ENCODE peak calls at places on chromosomes 1 and 21, in seven cellular contexts. H is fibroblast of pulmonary artery, C is choroid plexus epithelial cell, U is HL-60, L is Peyer's patch, O is fibroblast of lung, J is fibroblast of villous mesenchyme. Q is an unnamed sample.

GRCh38 chr1:53207726-53208125 is 11.1 kb downstream of the CPT2 start:
- DNase-seq in C (peak; percentile 51), O (no peak), L (no peak), U (no peak), J (no peak), H (peak; percentile 40), Q (no peak)

GRCh38 chr1:58592521-58593134 is 15.6 kb upstream of the TACSTD2 start:
- DNase-seq in H (peak; percentile 89), C (peak; percentile 68), L (no peak), O (peak; percentile 89), U (no peak), J (peak; percentile 90), Q (peak; percentile 85)

GRCh38 chr21:41504030-41504429 is 3.9 kb downstream of the TMPRSS2 start:
- DNase-seq in L (no peak), H (no peak), J (no peak), C (no peak), U (no peak), O (no peak), Q (no peak)

GRCh38 chr1:152497273-152497672 is 13.3 kb upstream of the LCE5A start:
- DNase-seq in L (no peak), O (no peak), H (peak; percentile 3), J (no peak), C (no peak), U (no peak), Q (no peak)

GRCh38 chr21:39281207-39281606 is 32.2 kb downstream of the BRWD1 start:
- DNase-seq in H (no peak), J (no peak), U (no peak), L (no peak), O (no peak), C (no peak), Q (no peak)

GRCh38 chr1:42660907-42661500 is 2.8 kb downstream of the PPIH start:
- DNase-seq in J (no peak), H (no peak), U (no peak), O (no peak), C (no peak), L (no peak), Q (no peak)

GRCh38 chr21:45393833-45394638 is 10.9 kb upstream of the COL18A1 start:
- DNase-seq in O (no peak), L (peak; percentile 25), H (no peak), U (no peak), J (no peak), C (no peak), Q (no peak)

GRCh38 chr1:8006037-8006963 is 19.8 kb downstream of the ERRFI1 start:
- DNase-seq in C (peak; percentile 50), H (no peak), U (no peak), O (peak; percentile 30), J (peak; percentile 54), L (no peak), Q (peak; percentile 52)

GRCh38 chr1:92839442-92839841 is 7.6 kb downstream of the RPL5 start:
- DNase-seq in U (no peak), O (no peak), H (no peak), C (no peak), L (no peak), J (no peak), Q (no peak)

GRCh38 chr1:155669233-155670162 is 19.1 kb downstream of the YY1AP1 start:
- DNase-seq in O (no peak), C (no peak), J (no peak), L (no peak), H (no peak), U (no peak), Q (no peak)

GRCh38 chr1:24991242-24992037 is 61.4 kb upstream of the RUNX3 start:
- DNase-seq in C (no peak), U (no peak), L (no peak), J (no peak), O (no peak), H (no peak), Q (no peak)
- H3K4me3 ChIP-seq in C (no peak overlapping the region), U (no peak overlapping the region), L (no peak overlapping the region), J (no peak overlapping the region), O (no peak overlapping the region), H (no peak overlapping the region), Q (no peak overlapping the region)

GRCh38 chr1:13812456-13813397 is 112.7 kb downstream of the PRDM2 start:
- DNase-seq in H (no peak), C (no peak), O (no peak), L (no peak), U (no peak), J (no peak), Q (no peak)
- TF ChIP-seq CTCF in H (no peak), C (no peak), O (no peak), L (no peak), U (no peak), J (no peak), Q (no peak)

GRCh38 chr1:61082336-61083013 is at the start of gene NFIA:
- DNase-seq in L (peak; percentile 79), C (peak; percentile 86), H (peak; percentile 85), J (peak; percentile 78), U (no peak), O (peak; percentile 84), Q (peak; percentile 66)
- H3K4me3 ChIP-seq in L (peak within 1 kb of the TSS; percentile 66), C (peak within 1 kb of the TSS; percentile 77), H (peak within 1 kb of the TSS; percentile 78), J (peak within 1 kb of the TSS; percentile 80), U (peak within 1 kb of the TSS; percentile 58), O (peak within 1 kb of the TSS; percentile 71), Q (peak within 1 kb of the TSS; percentile 74)

GRCh38 chr1:159929155-159930051 is 4.1 kb upstream of the TAGLN2 start:
- DNase-seq in O (no peak), U (no peak), H (no peak), J (no peak), C (no peak), L (peak; percentile 59), Q (no peak)

GRCh38 chr1:159927887-159928431 is 2.7 kb upstream of the TAGLN2 start:
- DNase-seq in U (no peak), H (no peak), C (no peak), O (no peak), L (peak; percentile 34), J (no peak), Q (no peak)

GRCh38 chr1:159928491-159929050 is 3.3 kb upstream of the TAGLN2 start:
- DNase-seq in O (no peak), C (no peak), L (peak; percentile 34), U (no peak), J (no peak), H (no peak), Q (no peak)

GRCh38 chr1:159925713-159926066 is 383 bp upstream of the TAGLN2 start:
- DNase-seq in O (no peak), H (no peak), J (no peak), C (no peak), U (no peak), L (no peak), Q (no peak)

DNA sequence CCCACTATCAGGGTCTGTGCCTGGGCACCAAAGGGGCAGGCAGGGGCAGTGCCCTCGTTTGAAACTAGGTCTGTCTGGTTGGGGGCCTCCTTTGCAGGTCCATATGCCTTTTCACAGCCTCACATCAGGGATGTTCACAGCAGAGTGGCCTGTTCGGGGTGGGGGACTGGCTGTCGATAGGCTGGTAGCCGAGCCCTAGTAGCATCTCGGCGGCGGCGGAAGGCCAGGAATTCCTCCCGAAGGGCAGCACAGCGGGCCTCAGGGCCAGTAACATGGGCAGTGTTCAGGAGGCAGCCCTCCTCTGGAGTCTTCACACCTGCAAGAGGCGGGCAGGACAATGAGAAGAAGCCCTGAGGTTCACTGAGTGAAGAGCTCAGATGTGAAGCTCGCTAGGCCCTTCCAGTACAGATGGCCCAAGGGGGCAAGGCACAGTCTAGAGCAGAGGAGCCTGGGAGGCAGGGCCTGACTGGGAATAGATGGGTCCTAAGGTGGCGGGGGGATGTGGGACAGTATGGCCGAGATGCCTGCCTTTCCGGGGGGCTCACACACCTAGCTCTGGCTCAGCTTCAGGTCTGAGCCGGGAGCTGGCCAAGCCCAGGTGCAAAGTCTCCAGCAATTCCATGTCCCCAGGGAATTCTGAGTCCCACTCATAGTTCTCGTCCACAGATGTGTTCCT is 2.0 kb upstream of the TAGLN2 start:
- DNase-seq in C (no peak), L (peak; percentile 49), J (no peak), H (no peak), U (no peak), O (no peak), Q (no peak)
- TF ChIP-seq CTCF in C (no peak), L (no peak), J (no peak), H (no peak), U (no peak), O (no peak), Q (no peak)

GRCh38 chr1:60865146-60865545 is 217.2 kb upstream of the NFIA start:
- DNase-seq in C (no peak), H (no peak), J (no peak), O (no peak), U (no peak), L (no peak), Q (no peak)
- H3K4me3 ChIP-seq in C (no peak overlapping the region), H (no peak overlapping the region), J (no peak overlapping the region), O (no peak overlapping the region), U (no peak overlapping the region), L (no peak overlapping the region), Q (no peak overlapping the region)

DNA sequence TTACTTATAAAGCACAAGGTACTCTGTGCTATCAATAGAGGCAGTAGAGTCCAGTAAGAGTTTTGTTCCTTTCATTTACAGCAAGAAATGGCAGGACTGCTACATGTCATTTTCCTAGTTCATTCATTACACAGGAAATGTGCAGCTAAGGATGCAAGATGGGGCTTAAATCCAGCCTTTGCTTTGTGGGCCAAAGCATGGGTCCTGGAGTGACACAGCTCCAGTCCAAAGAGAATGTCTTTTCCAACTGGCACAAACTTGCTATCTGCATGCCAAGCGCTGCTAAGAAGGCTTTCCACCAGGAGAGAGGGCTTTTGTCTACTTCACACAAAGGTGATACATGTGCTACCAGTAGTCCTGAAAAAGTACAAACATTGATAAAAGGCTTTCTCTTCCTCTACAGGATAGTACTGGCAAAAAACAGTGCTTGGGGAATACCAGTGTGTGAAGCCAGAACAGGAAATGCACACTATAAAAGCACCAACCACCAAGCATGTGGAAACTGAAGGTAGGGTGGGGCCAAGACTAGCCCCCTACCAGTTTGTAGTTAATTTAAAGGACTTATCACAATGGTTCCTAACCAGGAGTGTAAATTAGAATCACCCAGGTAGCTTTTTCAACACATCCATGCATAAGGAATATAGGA is 68.7 kb downstream of the ARID4B start:
- DNase-seq in H (no peak), C (no peak), O (no peak), L (no peak), J (no peak), U (no peak), Q (no peak)
- TF ChIP-seq CTCF in H (no peak), C (no peak), O (no peak), L (no peak), J (no peak), U (no peak), Q (no peak)